ENCODE peak calls at places on chromosomes 4 and X, in four cellular contexts. One of them, this sample, is unnamed.
A peak's percentile ranks its signal among the peaks of the same experiment; 100 is the strongest.

GRCh38 chrX:23434356-23434884 is 99.8 kb downstream of the PTCHD1 start:
- DNase-seq in thyroid gland: peak; percentile 51
- DNase-seq in endodermal cell: no peak
- DNase-seq in AG09309: no peak
- DNase-seq in this sample: peak; percentile 88

GRCh38 chr4:110926841-110927400 is 304.0 kb upstream of the PITX2 start:
- DNase-seq in thyroid gland: no peak
- DNase-seq in endodermal cell: no peak
- DNase-seq in AG09309: peak; percentile 10
- DNase-seq in this sample: no peak

GRCh38 chr4:185911556-185912064 is 99.6 kb upstream of the SORBS2 start:
- DNase-seq in endodermal cell: no peak
- DNase-seq in thyroid gland: no peak
- DNase-seq in AG09309: no peak
- DNase-seq in this sample: no peak

GRCh38 chrX:119784747-119785446 is 6.5 kb downstream of the RPL39 start:
- DNase-seq in AG09309: no peak
- DNase-seq in thyroid gland: no peak
- DNase-seq in endodermal cell: peak; percentile 74
- DNase-seq in this sample: no peak

GRCh38 chr4:25859429-25860148 is 3.2 kb downstream of the SEL1L3 start:
- DNase-seq in thyroid gland: no peak
- DNase-seq in endodermal cell: no peak
- DNase-seq in AG09309: no peak
- DNase-seq in this sample: no peak

GRCh38 chr4:109730294-109731051 is 603 bp upstream of the PLA2G12A start:
- DNase-seq in thyroid gland: peak; percentile 71
- DNase-seq in AG09309: peak; percentile 7
- DNase-seq in endodermal cell: no peak
- DNase-seq in this sample: no peak

GRCh38 chrX:21375795-21376069 is 1.5 kb downstream of the CNKSR2 start:
- DNase-seq in thyroid gland: no peak
- DNase-seq in AG09309: no peak
- DNase-seq in endodermal cell: peak; percentile 48
- DNase-seq in this sample: no peak

GRCh38 chr4:37365888-37366287 is 121.3 kb downstream of the NWD2 start:
- DNase-seq in endodermal cell: no peak
- DNase-seq in thyroid gland: no peak
- DNase-seq in AG09309: no peak
- DNase-seq in this sample: peak; percentile 24

GRCh38 chrX:10041383-10041782 is 74.2 kb downstream of the CLDN34 start:
- DNase-seq in endodermal cell: peak; percentile 58
- DNase-seq in AG09309: peak; percentile 32
- DNase-seq in thyroid gland: peak; percentile 23
- DNase-seq in this sample: peak; percentile 85

GRCh38 chr4:150119492-150119891 is 41.2 kb downstream of the DCLK2 start:
- DNase-seq in thyroid gland: no peak
- DNase-seq in endodermal cell: no peak
- DNase-seq in AG09309: no peak
- DNase-seq in this sample: no peak

GRCh38 chrX:104254442-104255115 is at the start of gene ESX1:
- DNase-seq in endodermal cell: peak; percentile 72
- DNase-seq in AG09309: no peak
- DNase-seq in thyroid gland: no peak
- DNase-seq in this sample: no peak

GRCh38 chr4:41787931-41788330 is 39.4 kb upstream of the PHOX2B start:
- DNase-seq in AG09309: no peak
- DNase-seq in endodermal cell: no peak
- DNase-seq in thyroid gland: no peak
- DNase-seq in this sample: no peak

GRCh38 chr4:55012363-55013255 is 112.8 kb downstream of the KDR start:
- DNase-seq in AG09309: no peak
- DNase-seq in thyroid gland: no peak
- DNase-seq in endodermal cell: no peak
- DNase-seq in this sample: no peak

GRCh38 chrX:115362334-115363095 is 73.0 kb downstream of the LUZP4 start:
- DNase-seq in AG09309: no peak
- DNase-seq in thyroid gland: no peak
- DNase-seq in endodermal cell: peak; percentile 61
- DNase-seq in this sample: peak; percentile 81

GRCh38 chrX:11053351-11053750 is 57.8 kb upstream of the HCCS start:
- DNase-seq in AG09309: no peak
- DNase-seq in endodermal cell: no peak
- DNase-seq in thyroid gland: no peak
- DNase-seq in this sample: no peak

GRCh38 chrX:131046596-131046995 is 11.6 kb upstream of the ARHGAP36 start:
- DNase-seq in thyroid gland: no peak
- DNase-seq in AG09309: no peak
- DNase-seq in endodermal cell: no peak
- DNase-seq in this sample: no peak

GRCh38 chr4:104860227-104861123 is 286.2 kb upstream of the TET2 start:
- DNase-seq in thyroid gland: peak; percentile 60
- DNase-seq in AG09309: peak; percentile 10
- DNase-seq in endodermal cell: peak; percentile 87
- DNase-seq in this sample: peak; percentile 77

GRCh38 chrX:2640436-2641150 is 50.5 kb upstream of the CD99 start:
- DNase-seq in endodermal cell: peak; percentile 22
- DNase-seq in AG09309: no peak
- DNase-seq in thyroid gland: no peak
- DNase-seq in this sample: peak; percentile 11

GRCh38 chr4:111773858-111774257 is 371.4 kb upstream of the FAM241A start:
- DNase-seq in endodermal cell: no peak
- DNase-seq in AG09309: no peak
- DNase-seq in thyroid gland: peak; percentile 28
- DNase-seq in this sample: no peak

GRCh38 chrX:128020701-128021100 is 31.5 kb downstream of the ACTRT1 start:
- DNase-seq in thyroid gland: no peak
- DNase-seq in endodermal cell: no peak
- DNase-seq in AG09309: no peak
- DNase-seq in this sample: peak; percentile 32

GRCh38 chr4:123662827-123663226 is 266.2 kb downstream of the SPRY1 start:
- DNase-seq in AG09309: no peak
- DNase-seq in endodermal cell: no peak
- DNase-seq in thyroid gland: no peak
- DNase-seq in this sample: no peak
- H3K4me3 ChIP-seq in AG09309: no peak overlapping the region
- H3K4me3 ChIP-seq in endodermal cell: no peak overlapping the region
- H3K4me3 ChIP-seq in thyroid gland: no peak overlapping the region
- H3K4me3 ChIP-seq in this sample: no peak overlapping the region

DNA sequence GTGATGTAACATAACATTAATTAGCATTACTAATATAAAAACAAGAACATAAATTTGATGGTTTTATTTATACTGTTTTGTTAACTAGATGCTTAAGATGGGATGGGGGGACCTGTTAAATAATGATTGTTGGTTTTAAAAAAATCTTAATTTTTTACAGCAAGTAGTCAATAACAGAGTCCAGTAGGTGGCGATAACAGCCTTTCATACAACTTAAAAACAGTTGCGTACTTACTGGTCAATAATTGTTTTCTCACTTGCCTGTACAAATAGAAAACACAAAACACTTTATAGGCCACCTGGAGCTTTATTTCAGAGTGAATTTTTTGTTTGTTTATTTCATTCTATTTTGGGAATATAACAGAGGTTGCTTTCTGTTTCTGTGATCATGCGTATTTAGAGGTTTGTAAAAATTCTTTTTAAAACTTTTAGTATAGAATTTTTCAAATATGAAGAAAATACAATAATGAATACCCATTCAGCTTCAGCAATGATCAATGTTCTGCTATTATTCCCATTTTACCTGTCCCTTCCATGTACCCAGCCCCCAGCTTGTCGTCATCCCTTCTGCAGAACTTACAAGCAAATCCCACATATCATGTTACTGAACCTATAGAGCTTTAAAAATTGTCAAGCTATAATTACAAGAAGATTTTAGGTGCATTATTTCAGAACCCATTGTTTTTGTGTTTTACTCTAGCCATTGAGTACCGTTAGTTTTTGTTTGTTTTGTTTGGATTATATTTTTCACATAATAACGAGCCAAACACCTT is 97.1 kb downstream of the MRPL1 start:
- DNase-seq in thyroid gland: no peak
- DNase-seq in AG09309: peak; percentile 18
- DNase-seq in endodermal cell: no peak
- DNase-seq in this sample: peak; percentile 51
- TF ChIP-seq CTCF in thyroid gland: no peak
- TF ChIP-seq CTCF in AG09309: peak; percentile 46
- TF ChIP-seq CTCF in endodermal cell: peak; percentile 85
- TF ChIP-seq CTCF in this sample: peak; percentile 37

GRCh38 chr4:140697709-140698560 is 58.2 kb downstream of the TBC1D9 start:
- DNase-seq in endodermal cell: no peak
- DNase-seq in AG09309: no peak
- DNase-seq in thyroid gland: no peak
- DNase-seq in this sample: no peak
- H3K4me3 ChIP-seq in endodermal cell: no peak overlapping the region
- H3K4me3 ChIP-seq in AG09309: no peak overlapping the region
- H3K4me3 ChIP-seq in thyroid gland: no peak overlapping the region
- H3K4me3 ChIP-seq in this sample: no peak overlapping the region

GRCh38 chrX:41293269-41293668 is 40.7 kb upstream of the DDX3X start:
- DNase-seq in endodermal cell: peak; percentile 82
- DNase-seq in AG09309: no peak
- DNase-seq in thyroid gland: no peak
- DNase-seq in this sample: no peak
- TF ChIP-seq CTCF in endodermal cell: peak; percentile 70
- TF ChIP-seq CTCF in AG09309: peak; percentile 32
- TF ChIP-seq CTCF in thyroid gland: no peak
- TF ChIP-seq CTCF in this sample: peak; percentile 14

GRCh38 chr4:82043809-82044137 is 330.0 kb downstream of the HNRNPD start:
- DNase-seq in endodermal cell: no peak
- DNase-seq in AG09309: no peak
- DNase-seq in thyroid gland: no peak
- DNase-seq in this sample: no peak
- H3K4me3 ChIP-seq in endodermal cell: peak overlapping the region; percentile 85
- H3K4me3 ChIP-seq in AG09309: no peak overlapping the region
- H3K4me3 ChIP-seq in thyroid gland: peak overlapping the region; percentile 48
- H3K4me3 ChIP-seq in this sample: peak overlapping the region; percentile 45

GRCh38 chr4:70315928-70316327 is 18.9 kb upstream of the CABS1 start:
- DNase-seq in thyroid gland: no peak
- DNase-seq in AG09309: no peak
- DNase-seq in endodermal cell: no peak
- DNase-seq in this sample: no peak
- TF ChIP-seq CTCF in thyroid gland: no peak
- TF ChIP-seq CTCF in AG09309: no peak
- TF ChIP-seq CTCF in endodermal cell: peak; percentile 48
- TF ChIP-seq CTCF in this sample: no peak

DNA sequence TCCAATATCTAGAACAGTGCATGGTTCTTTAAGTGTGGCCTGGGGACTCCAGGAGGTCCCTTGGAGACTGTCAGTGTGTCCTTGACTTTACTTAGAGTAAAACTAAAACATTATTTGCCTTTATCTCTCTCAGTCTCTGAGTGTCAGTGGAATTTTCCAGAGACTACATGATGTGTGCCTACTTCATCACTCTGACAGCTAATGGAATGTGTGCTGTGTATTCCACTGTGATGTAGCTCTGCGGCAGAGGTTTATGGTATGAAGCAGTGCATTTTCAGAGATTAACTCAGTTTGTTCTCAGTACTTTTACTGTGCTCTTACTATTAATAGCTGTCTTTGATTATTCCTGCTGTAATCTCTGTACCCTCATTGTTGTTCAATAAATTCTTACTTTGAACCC is 85.6 kb downstream of the MANBA start:
- DNase-seq in endodermal cell: no peak
- DNase-seq in thyroid gland: no peak
- DNase-seq in AG09309: no peak
- DNase-seq in this sample: no peak
- H3K4me3 ChIP-seq in endodermal cell: no peak overlapping the region
- H3K4me3 ChIP-seq in thyroid gland: no peak overlapping the region
- H3K4me3 ChIP-seq in AG09309: no peak overlapping the region
- H3K4me3 ChIP-seq in this sample: no peak overlapping the region

DNA sequence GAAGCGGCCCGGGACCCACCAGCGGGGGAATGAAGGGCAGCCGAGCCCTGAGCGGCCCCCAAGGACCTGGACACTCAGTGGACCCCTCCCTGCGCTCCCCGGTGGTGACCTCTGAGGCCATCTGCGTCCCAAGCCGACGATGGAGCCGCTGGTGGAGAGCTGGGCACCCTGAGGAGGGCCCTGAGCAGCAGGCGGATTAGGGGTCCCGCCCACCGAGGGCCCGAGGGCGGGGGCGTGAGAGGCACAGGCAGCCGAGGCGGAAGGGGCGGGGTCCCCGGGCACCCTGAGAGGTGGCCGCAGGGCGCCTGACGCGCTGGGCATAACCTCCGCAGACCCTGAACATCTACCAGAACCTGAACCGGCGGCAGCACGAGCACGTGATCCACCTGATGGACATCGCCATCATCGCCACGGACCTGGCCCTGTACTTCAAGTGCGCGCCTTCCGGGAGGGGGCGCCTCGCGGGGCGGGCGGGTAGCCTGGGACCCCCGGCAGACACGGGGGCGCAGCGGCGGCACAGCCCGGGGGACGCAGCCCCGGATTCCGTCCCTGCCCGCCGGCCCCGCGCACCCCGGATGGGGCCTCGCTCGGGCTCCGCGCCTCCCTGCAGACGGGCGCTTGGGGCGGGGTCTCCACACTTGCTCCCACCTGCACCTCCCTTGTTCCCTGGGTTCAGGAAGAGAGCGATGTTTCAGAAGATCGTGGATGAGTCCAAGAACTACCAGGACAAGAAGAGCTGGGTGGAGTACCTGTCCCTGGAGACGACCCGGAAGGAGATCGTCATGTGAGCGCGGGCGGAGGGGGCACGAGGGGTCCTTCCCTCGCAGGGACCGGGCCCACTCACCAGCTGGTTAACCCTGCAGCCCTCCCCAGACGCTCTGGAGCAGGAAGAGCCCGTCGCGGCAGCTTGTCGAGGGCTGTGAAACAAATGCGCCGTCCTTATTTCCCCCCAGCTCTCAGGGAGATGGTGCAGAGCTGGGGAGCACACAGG is 10.3 kb downstream of the ATP5ME start:
- DNase-seq in thyroid gland: peak; percentile 83
- DNase-seq in endodermal cell: peak; percentile 89
- DNase-seq in AG09309: no peak
- DNase-seq in this sample: no peak
- TF ChIP-seq CTCF in thyroid gland: no peak
- TF ChIP-seq CTCF in endodermal cell: peak; percentile 41
- TF ChIP-seq CTCF in AG09309: no peak
- TF ChIP-seq CTCF in this sample: no peak

GRCh38 chrX:38811515-38812239 is 10.4 kb downstream of the MID1IP1 start:
- DNase-seq in endodermal cell: no peak
- DNase-seq in AG09309: no peak
- DNase-seq in thyroid gland: no peak
- DNase-seq in this sample: no peak
- H3K4me3 ChIP-seq in endodermal cell: no peak overlapping the region
- H3K4me3 ChIP-seq in AG09309: no peak overlapping the region
- H3K4me3 ChIP-seq in thyroid gland: no peak overlapping the region
- H3K4me3 ChIP-seq in this sample: no peak overlapping the region

DNA sequence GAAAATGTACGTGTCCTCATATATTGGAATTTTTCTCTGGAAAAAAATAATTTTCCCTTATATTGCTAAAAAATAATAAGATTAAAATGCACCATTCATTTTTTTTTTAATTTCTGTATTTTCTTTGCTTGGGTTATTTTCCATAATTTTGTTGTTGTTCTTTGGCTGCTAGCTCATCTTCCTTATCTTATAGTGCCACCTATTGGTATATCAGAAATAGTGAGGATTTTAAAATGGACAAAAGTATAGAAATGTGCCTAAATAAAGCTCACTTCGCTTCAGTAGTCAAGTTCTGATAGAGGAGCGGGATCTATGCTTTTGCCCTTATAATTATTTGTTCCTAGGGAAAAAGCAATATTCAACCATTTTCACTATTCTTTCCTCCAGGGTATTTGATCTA is 134.8 kb downstream of the NAP1L3 start:
- DNase-seq in AG09309: no peak
- DNase-seq in endodermal cell: no peak
- DNase-seq in thyroid gland: no peak
- DNase-seq in this sample: no peak
- TF ChIP-seq CTCF in AG09309: peak; percentile 32
- TF ChIP-seq CTCF in endodermal cell: peak; percentile 84
- TF ChIP-seq CTCF in thyroid gland: no peak
- TF ChIP-seq CTCF in this sample: no peak